ENCODE peak calls at places on chromosome 13, in nine cellular contexts. One of them, this sample, is unnamed.

GRCh38 chr13:72648513-72649065 is 78.8 kb downstream of the MZT1 start:
- DNase-seq in endodermal cell: no peak
- DNase-seq in tibial nerve: no peak
- DNase-seq in ascending aorta: no peak
- DNase-seq in progenitor cell of endocrine pancreas: no peak
- DNase-seq in fibroblast of lung: peak; percentile 9
- DNase-seq in lower leg skin: no peak
- DNase-seq in WTC11: no peak
- DNase-seq in mucosa of descending colon: no peak
- DNase-seq in this sample: no peak

GRCh38 chr13:31722684-31723083 is 16.6 kb upstream of the RXFP2 start:
- DNase-seq in WTC11: no peak
- DNase-seq in tibial nerve: no peak
- DNase-seq in lower leg skin: no peak
- DNase-seq in mucosa of descending colon: no peak
- DNase-seq in ascending aorta: no peak
- DNase-seq in fibroblast of lung: peak; percentile 12
- DNase-seq in progenitor cell of endocrine pancreas: no peak
- DNase-seq in endodermal cell: no peak
- DNase-seq in this sample: no peak

GRCh38 chr13:40333238-40333637 is 333.2 kb downstream of the FOXO1 start:
- DNase-seq in endodermal cell: no peak
- DNase-seq in progenitor cell of endocrine pancreas: no peak
- DNase-seq in mucosa of descending colon: no peak
- DNase-seq in lower leg skin: no peak
- DNase-seq in fibroblast of lung: no peak
- DNase-seq in WTC11: no peak
- DNase-seq in tibial nerve: no peak
- DNase-seq in ascending aorta: no peak
- DNase-seq in this sample: no peak

GRCh38 chr13:59906413-59907027 is 257.2 kb downstream of the DIAPH3 start:
- DNase-seq in endodermal cell: no peak
- DNase-seq in ascending aorta: no peak
- DNase-seq in WTC11: no peak
- DNase-seq in mucosa of descending colon: no peak
- DNase-seq in tibial nerve: no peak
- DNase-seq in fibroblast of lung: peak; percentile 76
- DNase-seq in lower leg skin: no peak
- DNase-seq in progenitor cell of endocrine pancreas: no peak
- DNase-seq in this sample: no peak

GRCh38 chr13:27641711-27642502 is 20.2 kb downstream of the POLR1D start:
- DNase-seq in lower leg skin: no peak
- DNase-seq in WTC11: no peak
- DNase-seq in fibroblast of lung: no peak
- DNase-seq in ascending aorta: no peak
- DNase-seq in tibial nerve: no peak
- DNase-seq in endodermal cell: no peak
- DNase-seq in progenitor cell of endocrine pancreas: no peak
- DNase-seq in mucosa of descending colon: no peak
- DNase-seq in this sample: no peak

GRCh38 chr13:28623782-28624706 is 34.9 kb upstream of the POMP start:
- DNase-seq in lower leg skin: no peak
- DNase-seq in WTC11: no peak
- DNase-seq in mucosa of descending colon: no peak
- DNase-seq in ascending aorta: no peak
- DNase-seq in progenitor cell of endocrine pancreas: no peak
- DNase-seq in fibroblast of lung: no peak
- DNase-seq in tibial nerve: no peak
- DNase-seq in endodermal cell: no peak
- DNase-seq in this sample: no peak

GRCh38 chr13:31209172-31209818 is 9.5 kb downstream of the B3GLCT start:
- DNase-seq in lower leg skin: peak; percentile 25
- DNase-seq in WTC11: no peak
- DNase-seq in mucosa of descending colon: no peak
- DNase-seq in fibroblast of lung: peak; percentile 46
- DNase-seq in tibial nerve: peak; percentile 12
- DNase-seq in ascending aorta: no peak
- DNase-seq in progenitor cell of endocrine pancreas: no peak
- DNase-seq in endodermal cell: peak; percentile 73
- DNase-seq in this sample: peak; percentile 42

GRCh38 chr13:27455331-27455855 is 5.0 kb upstream of the MTIF3 start:
- DNase-seq in ascending aorta: no peak
- DNase-seq in mucosa of descending colon: no peak
- DNase-seq in tibial nerve: no peak
- DNase-seq in endodermal cell: no peak
- DNase-seq in lower leg skin: no peak
- DNase-seq in fibroblast of lung: peak; percentile 30
- DNase-seq in progenitor cell of endocrine pancreas: no peak
- DNase-seq in WTC11: peak; percentile 30
- DNase-seq in this sample: no peak

GRCh38 chr13:51453308-51453958 is 597 bp upstream of the INTS6 start:
- DNase-seq in mucosa of descending colon: peak; percentile 92
- DNase-seq in ascending aorta: no peak
- DNase-seq in lower leg skin: peak; percentile 77
- DNase-seq in progenitor cell of endocrine pancreas: peak; percentile 65
- DNase-seq in fibroblast of lung: no peak
- DNase-seq in WTC11: peak; percentile 66
- DNase-seq in endodermal cell: no peak
- DNase-seq in tibial nerve: peak; percentile 71
- DNase-seq in this sample: peak; percentile 93

GRCh38 chr13:113053376-113053775 is 52.2 kb upstream of the F7 start:
- DNase-seq in WTC11: no peak
- DNase-seq in mucosa of descending colon: peak; percentile 28
- DNase-seq in fibroblast of lung: no peak
- DNase-seq in tibial nerve: no peak
- DNase-seq in ascending aorta: no peak
- DNase-seq in lower leg skin: no peak
- DNase-seq in endodermal cell: no peak
- DNase-seq in progenitor cell of endocrine pancreas: no peak
- DNase-seq in this sample: no peak

GRCh38 chr13:102779426-102780159 is 6.0 kb upstream of the TEX30 start:
- DNase-seq in tibial nerve: no peak
- DNase-seq in progenitor cell of endocrine pancreas: no peak
- DNase-seq in WTC11: no peak
- DNase-seq in fibroblast of lung: no peak
- DNase-seq in lower leg skin: no peak
- DNase-seq in mucosa of descending colon: no peak
- DNase-seq in endodermal cell: no peak
- DNase-seq in ascending aorta: no peak
- DNase-seq in this sample: no peak

GRCh38 chr13:44649118-44649455 is 73.0 kb upstream of the TSC22D1 start:
- DNase-seq in fibroblast of lung: no peak
- DNase-seq in lower leg skin: no peak
- DNase-seq in mucosa of descending colon: no peak
- DNase-seq in tibial nerve: no peak
- DNase-seq in progenitor cell of endocrine pancreas: no peak
- DNase-seq in endodermal cell: peak; percentile 86
- DNase-seq in ascending aorta: no peak
- DNase-seq in WTC11: no peak
- DNase-seq in this sample: no peak

GRCh38 chr13:93398167-93398566 is 171.6 kb downstream of the GPC6 start:
- DNase-seq in fibroblast of lung: peak; percentile 66
- DNase-seq in WTC11: no peak
- DNase-seq in endodermal cell: no peak
- DNase-seq in lower leg skin: no peak
- DNase-seq in mucosa of descending colon: no peak
- DNase-seq in tibial nerve: no peak
- DNase-seq in progenitor cell of endocrine pancreas: no peak
- DNase-seq in ascending aorta: no peak
- DNase-seq in this sample: no peak

GRCh38 chr13:37797606-37798005 is 72.0 kb downstream of the TRPC4 start:
- DNase-seq in mucosa of descending colon: no peak
- DNase-seq in lower leg skin: no peak
- DNase-seq in fibroblast of lung: no peak
- DNase-seq in tibial nerve: no peak
- DNase-seq in endodermal cell: no peak
- DNase-seq in progenitor cell of endocrine pancreas: no peak
- DNase-seq in ascending aorta: no peak
- DNase-seq in WTC11: no peak
- DNase-seq in this sample: no peak

GRCh38 chr13:79404985-79405384 is 1.1 kb downstream of the RBM26 start:
- DNase-seq in WTC11: no peak
- DNase-seq in ascending aorta: no peak
- DNase-seq in progenitor cell of endocrine pancreas: no peak
- DNase-seq in tibial nerve: no peak
- DNase-seq in endodermal cell: no peak
- DNase-seq in fibroblast of lung: no peak
- DNase-seq in mucosa of descending colon: no peak
- DNase-seq in lower leg skin: no peak
- DNase-seq in this sample: no peak

GRCh38 chr13:78827471-78827870 is 168.5 kb upstream of the OBI1 start:
- DNase-seq in mucosa of descending colon: no peak
- DNase-seq in endodermal cell: peak; percentile 47
- DNase-seq in ascending aorta: no peak
- DNase-seq in lower leg skin: no peak
- DNase-seq in progenitor cell of endocrine pancreas: no peak
- DNase-seq in WTC11: no peak
- DNase-seq in tibial nerve: no peak
- DNase-seq in fibroblast of lung: no peak
- DNase-seq in this sample: no peak

GRCh38 chr13:52852444-52852843 is 4.0 kb upstream of the PCDH8 start:
- DNase-seq in progenitor cell of endocrine pancreas: no peak
- DNase-seq in mucosa of descending colon: no peak
- DNase-seq in fibroblast of lung: no peak
- DNase-seq in tibial nerve: no peak
- DNase-seq in endodermal cell: no peak
- DNase-seq in lower leg skin: no peak
- DNase-seq in ascending aorta: no peak
- DNase-seq in WTC11: no peak
- DNase-seq in this sample: no peak

GRCh38 chr13:26498524-26499208 is 58.8 kb upstream of the WASF3 start:
- DNase-seq in progenitor cell of endocrine pancreas: no peak
- DNase-seq in mucosa of descending colon: no peak
- DNase-seq in WTC11: no peak
- DNase-seq in fibroblast of lung: peak; percentile 12
- DNase-seq in ascending aorta: no peak
- DNase-seq in tibial nerve: no peak
- DNase-seq in endodermal cell: no peak
- DNase-seq in lower leg skin: no peak
- DNase-seq in this sample: no peak

GRCh38 chr13:40676007-40676406 is 9.6 kb upstream of the FOXO1 start:
- DNase-seq in WTC11: no peak
- DNase-seq in fibroblast of lung: no peak
- DNase-seq in lower leg skin: no peak
- DNase-seq in ascending aorta: no peak
- DNase-seq in mucosa of descending colon: no peak
- DNase-seq in progenitor cell of endocrine pancreas: no peak
- DNase-seq in tibial nerve: no peak
- DNase-seq in endodermal cell: no peak
- DNase-seq in this sample: no peak

GRCh38 chr13:75803175-75803611 is 167.1 kb downstream of the LMO7 start:
- DNase-seq in progenitor cell of endocrine pancreas: no peak
- DNase-seq in fibroblast of lung: no peak
- DNase-seq in ascending aorta: no peak
- DNase-seq in lower leg skin: no peak
- DNase-seq in mucosa of descending colon: no peak
- DNase-seq in tibial nerve: no peak
- DNase-seq in endodermal cell: peak; percentile 83
- DNase-seq in WTC11: peak; percentile 55
- DNase-seq in this sample: no peak

GRCh38 chr13:114234645-114235421 is at the start of gene CDC16:
- DNase-seq in endodermal cell: peak; percentile 97
- DNase-seq in ascending aorta: peak; percentile 96
- DNase-seq in lower leg skin: peak; percentile 89
- DNase-seq in mucosa of descending colon: peak; percentile 95
- DNase-seq in fibroblast of lung: peak; percentile 94
- DNase-seq in progenitor cell of endocrine pancreas: peak; percentile 76
- DNase-seq in tibial nerve: peak; percentile 89
- DNase-seq in WTC11: peak; percentile 89
- DNase-seq in this sample: peak; percentile 96
- TF ChIP-seq CTCF in endodermal cell: peak; percentile 51
- TF ChIP-seq CTCF in ascending aorta: no peak
- TF ChIP-seq CTCF in lower leg skin: no peak
- TF ChIP-seq CTCF in mucosa of descending colon: peak; percentile 18
- TF ChIP-seq CTCF in fibroblast of lung: no peak
- TF ChIP-seq CTCF in progenitor cell of endocrine pancreas: peak; percentile 26
- TF ChIP-seq CTCF in tibial nerve: peak; percentile 21
- TF ChIP-seq CTCF in WTC11: no peak
- TF ChIP-seq CTCF in this sample: peak; percentile 25

GRCh38 chr13:97212540-97213146 is 9.5 kb upstream of the MBNL2 start:
- DNase-seq in WTC11: peak; percentile 12
- DNase-seq in lower leg skin: no peak
- DNase-seq in fibroblast of lung: peak; percentile 64
- DNase-seq in endodermal cell: peak; percentile 67
- DNase-seq in tibial nerve: no peak
- DNase-seq in progenitor cell of endocrine pancreas: no peak
- DNase-seq in ascending aorta: no peak
- DNase-seq in mucosa of descending colon: no peak
- DNase-seq in this sample: no peak
- TF ChIP-seq CTCF in WTC11: no peak
- TF ChIP-seq CTCF in lower leg skin: no peak
- TF ChIP-seq CTCF in fibroblast of lung: peak; percentile 83
- TF ChIP-seq CTCF in endodermal cell: peak; percentile 79
- TF ChIP-seq CTCF in tibial nerve: peak; percentile 27
- TF ChIP-seq CTCF in progenitor cell of endocrine pancreas: peak; percentile 45
- TF ChIP-seq CTCF in ascending aorta: peak; percentile 46
- TF ChIP-seq CTCF in mucosa of descending colon: no peak
- TF ChIP-seq CTCF in this sample: peak; percentile 56

GRCh38 chr13:66716502-66716901 is 513.6 kb downstream of the PCDH9 start:
- DNase-seq in fibroblast of lung: no peak
- DNase-seq in mucosa of descending colon: no peak
- DNase-seq in lower leg skin: no peak
- DNase-seq in tibial nerve: no peak
- DNase-seq in ascending aorta: no peak
- DNase-seq in endodermal cell: no peak
- DNase-seq in WTC11: no peak
- DNase-seq in progenitor cell of endocrine pancreas: no peak
- DNase-seq in this sample: no peak

GRCh38 chr13:66714795-66715194 is 515.3 kb downstream of the PCDH9 start:
- DNase-seq in fibroblast of lung: no peak
- DNase-seq in mucosa of descending colon: no peak
- DNase-seq in lower leg skin: no peak
- DNase-seq in WTC11: no peak
- DNase-seq in progenitor cell of endocrine pancreas: no peak
- DNase-seq in tibial nerve: no peak
- DNase-seq in ascending aorta: no peak
- DNase-seq in endodermal cell: no peak
- DNase-seq in this sample: no peak
- TF ChIP-seq CTCF in fibroblast of lung: no peak
- TF ChIP-seq CTCF in mucosa of descending colon: no peak
- TF ChIP-seq CTCF in lower leg skin: no peak
- TF ChIP-seq CTCF in WTC11: no peak
- TF ChIP-seq CTCF in progenitor cell of endocrine pancreas: peak; percentile 20
- TF ChIP-seq CTCF in tibial nerve: no peak
- TF ChIP-seq CTCF in ascending aorta: no peak
- TF ChIP-seq CTCF in endodermal cell: peak; percentile 58
- TF ChIP-seq CTCF in this sample: no peak

GRCh38 chr13:50236898-50237318 is 221.7 kb downstream of the KCNRG start:
- DNase-seq in mucosa of descending colon: no peak
- DNase-seq in WTC11: no peak
- DNase-seq in fibroblast of lung: no peak
- DNase-seq in progenitor cell of endocrine pancreas: no peak
- DNase-seq in endodermal cell: no peak
- DNase-seq in tibial nerve: no peak
- DNase-seq in lower leg skin: no peak
- DNase-seq in ascending aorta: no peak
- DNase-seq in this sample: no peak
- TF ChIP-seq CTCF in mucosa of descending colon: no peak
- TF ChIP-seq CTCF in WTC11: no peak
- TF ChIP-seq CTCF in fibroblast of lung: no peak
- TF ChIP-seq CTCF in progenitor cell of endocrine pancreas: no peak
- TF ChIP-seq CTCF in endodermal cell: no peak
- TF ChIP-seq CTCF in tibial nerve: no peak
- TF ChIP-seq CTCF in lower leg skin: no peak
- TF ChIP-seq CTCF in ascending aorta: no peak
- TF ChIP-seq CTCF in this sample: no peak

This sample was measured in psoas muscle.